ENCODE peak calls at places on chromosomes 16 and 17, in seven cellular contexts. R, O, M, A, F, G and S are unnamed samples.
A peak's percentile ranks its signal among the peaks of the same experiment; 100 is the strongest.

GRCh38 chr17:73261617-73261951 is at the start of gene CPSF4L:
- DNase-seq in R (no peak), O (no peak), M (no peak), A (no peak), F (no peak), G (no peak), S (no peak)

GRCh38 chr17:78430892-78431691 is 52.6 kb downstream of the PGS1 start:
- DNase-seq in R (no peak), O (peak; percentile 45), M (no peak), A (no peak), F (no peak), G (no peak), S (no peak)

GRCh38 chr16:48153689-48154265 is 2.0 kb downstream of the ABCC12 start:
- DNase-seq in R (no peak), O (no peak), M (no peak), A (no peak), F (no peak), G (no peak), S (no peak)

GRCh38 chr16:86962913-86963312 is 354.3 kb downstream of the C16orf95 start:
- DNase-seq in R (no peak), O (no peak), M (no peak), A (no peak), F (no peak), G (no peak), S (no peak)

GRCh38 chr16:73560497-73560896 is 512.6 kb upstream of the ZFHX3 start:
- DNase-seq in R (no peak), O (no peak), M (no peak), A (no peak), F (no peak), G (no peak), S (no peak)

GRCh38 chr17:10976401-10976800 is 138.5 kb upstream of the PIRT start:
- DNase-seq in R (no peak), O (no peak), M (no peak), A (no peak), F (no peak), G (no peak), S (no peak)

GRCh38 chr16:29912087-29912486 is 11.8 kb downstream of the ASPHD1 start:
- DNase-seq in R (no peak), O (no peak), M (no peak), A (no peak), F (no peak), G (no peak), S (no peak)

GRCh38 chr17:62948370-62948769 is 17.7 kb upstream of the TANC2 start:
- DNase-seq in R (no peak), O (no peak), M (no peak), A (no peak), F (no peak), G (no peak), S (no peak)